ENCODE peak calls at places on chromosome 11, in nine cellular contexts. F, M, Y, W, R, H, L, Z and V are unnamed samples.

GRCh38 chr11:75325713-75326438 is 25.6 kb downstream of the ARRB1 start:
- DNase-seq in M (peak; percentile 80), F (no peak), W (peak; percentile 97), Y (no peak), R (peak; percentile 71), H (peak; percentile 39), Z (no peak), L (peak; percentile 82), V (peak; percentile 90)

GRCh38 chr11:121031167-121031566 is 7.3 kb downstream of the TBCEL start:
- DNase-seq in W (no peak), M (no peak), Z (no peak), L (no peak), R (no peak), H (no peak), Y (no peak), F (no peak), V (no peak)

GRCh38 chr11:77090373-77091111 is 12.1 kb upstream of the OMP start:
- DNase-seq in L (no peak), Z (no peak), W (no peak), R (no peak), M (no peak), F (no peak), Y (no peak), H (no peak), V (no peak)

GRCh38 chr11:59201376-59201775 is 11.4 kb downstream of the MPEG1 start:
- DNase-seq in R (no peak), M (no peak), F (no peak), Y (no peak), W (no peak), L (no peak), Z (no peak), H (no peak), V (no peak)

GRCh38 chr11:14544611-14545010 is 24.4 kb upstream of the PSMA1 start:
- DNase-seq in H (no peak), L (no peak), W (peak; percentile 33), Y (no peak), F (no peak), R (no peak), M (no peak), Z (no peak), V (no peak)

GRCh38 chr11:22577854-22578253 is 47.8 kb downstream of the FANCF start:
- DNase-seq in Z (no peak), L (no peak), M (no peak), W (no peak), H (no peak), R (no peak), F (no peak), Y (no peak), V (no peak)

GRCh38 chr11:76577199-76577920 is 93.2 kb downstream of the LRRC32 start:
- DNase-seq in H (no peak), F (no peak), Z (peak; percentile 93), M (no peak), R (no peak), W (peak; percentile 77), L (peak; percentile 43), Y (no peak), V (peak; percentile 97)

GRCh38 chr11:128342511-128343133 is 244.7 kb downstream of the ETS1 start:
- DNase-seq in R (no peak), Z (no peak), F (peak; percentile 86), H (no peak), W (peak; percentile 86), L (no peak), Y (peak; percentile 38), M (peak; percentile 81), V (peak; percentile 41)

GRCh38 chr11:1075341-1075911 is 752 bp downstream of the MUC2 start:
- DNase-seq in L (no peak), R (no peak), W (no peak), Z (no peak), M (no peak), H (no peak), F (no peak), Y (no peak), V (no peak)

GRCh38 chr11:96222102-96222501 is 120.9 kb downstream of the MAML2 start:
- DNase-seq in Y (no peak), F (no peak), M (no peak), R (no peak), Z (peak; percentile 11), H (no peak), L (no peak), W (peak; percentile 56), V (peak; percentile 55)

GRCh38 chr11:44007746-44008501 is 39.9 kb upstream of the ACCSL start:
- DNase-seq in H (no peak), L (no peak), Y (no peak), F (no peak), M (no peak), R (no peak), W (no peak), Z (no peak), V (peak; percentile 64)

GRCh38 chr11:120652705-120653335 is 141.3 kb downstream of the GRIK4 start:
- DNase-seq in H (no peak), Z (no peak), F (no peak), R (no peak), L (no peak), M (peak; percentile 16), W (peak; percentile 13), Y (no peak), V (peak; percentile 7)

GRCh38 chr11:45205978-45206377 is 59.5 kb downstream of the PRDM11 start:
- DNase-seq in H (no peak), R (no peak), W (no peak), Z (no peak), F (no peak), Y (no peak), L (no peak), M (no peak), V (no peak)

GRCh38 chr11:61585115-61585514 is 4.2 kb upstream of the SYT7 start:
- DNase-seq in Y (no peak), M (no peak), Z (no peak), F (no peak), L (no peak), W (no peak), R (no peak), H (no peak), V (no peak)

GRCh38 chr11:102476812-102477211 is 24.2 kb upstream of the TMEM123 start:
- DNase-seq in H (no peak), Y (no peak), F (no peak), M (peak; percentile 44), W (peak; percentile 22), R (no peak), L (no peak), Z (no peak), V (peak; percentile 16)

GRCh38 chr11:2186669-2187266 is 15.2 kb upstream of the TH start:
- DNase-seq in Y (no peak), F (peak; percentile 49), L (no peak), W (no peak), M (peak; percentile 63), H (peak; percentile 20), Z (peak; percentile 83), R (peak; percentile 51), V (peak; percentile 23)

GRCh38 chr11:67274768-67275605 is 8.7 kb downstream of the GRK2 start:
- DNase-seq in L (no peak), W (no peak), R (no peak), H (no peak), Y (no peak), Z (no peak), F (no peak), M (no peak), V (no peak)

GRCh38 chr11:3216027-3216525 is 2.5 kb downstream of the MRGPRG start:
- DNase-seq in F (no peak), H (no peak), M (no peak), L (no peak), W (no peak), Y (no peak), R (no peak), Z (no peak), V (no peak)